ENCODE peak calls at places on chromosomes 12 and 14, in ten cellular contexts. T is mammary epithelial cell, X is fibroblast of lung, B is GM12878, O is GM23248, H is HCT116, N is GM23338, M is HepG2, J is endothelial cell of umbilical vein, S is H1. D is an unnamed sample. For H3K4me1, the result is how much of the 10 kb centered on the place peaks cover.

GRCh38 chr12:105798249-105798835 is 340.4 kb downstream of the NUAK1 start:
- DNase-seq in S (no peak), N (no peak), B (no peak), O (no peak), J (no peak), M (no peak), T (no peak), H (no peak), X (no peak), D (no peak)

GRCh38 chr12:120940799-120941198 is 36.6 kb upstream of the SPPL3 start:
- DNase-seq in B (no peak), X (peak), H (no peak), S (no peak), O (peak), J (no peak), T (no peak), N (no peak), M (no peak), D (peak)

GRCh38 chr14:99561827-99562226 is 42.2 kb downstream of the CCDC85C start:
- DNase-seq in N (no peak), S (no peak), T (no peak), M (no peak), J (no peak), H (no peak), O (no peak), X (no peak), B (no peak), D (no peak)

GRCh38 chr12:530308-530707 is 70.6 kb downstream of the B4GALNT3 start:
- DNase-seq in X (peak), S (no peak), M (no peak), N (no peak), O (peak), J (peak), B (no peak), T (peak), H (no peak), D (peak)

GRCh38 chr14:100584056-100585031 is 2.9 kb downstream of the BEGAIN start:
- DNase-seq in H (no peak), B (no peak), X (no peak), N (no peak), M (no peak), S (no peak), O (no peak), J (no peak), T (no peak), D (no peak)

GRCh38 chr12:120903382-120903817 is 758 bp downstream of the SPPL3 start:
- DNase-seq in N (peak), B (peak), O (peak), M (peak), H (no peak), X (peak), J (peak), T (peak), S (peak), D (peak)

GRCh38 chr12:45122776-45123380 is 72.0 kb upstream of the DBX2 start:
- DNase-seq in N (peak), H (peak), M (peak), J (peak), B (no peak), S (no peak), T (peak), O (peak), X (peak), D (peak)

GRCh38 chr14:30767624-30768023 is 106.7 kb upstream of the COCH start:
- DNase-seq in O (no peak), N (no peak), T (no peak), M (no peak), X (no peak), J (no peak), H (no peak), B (no peak), S (no peak), D (no peak)

GRCh38 chr12:94329366-94329765 is 130.3 kb downstream of the CEP83 start:
- DNase-seq in N (no peak), M (no peak), H (no peak), S (no peak), J (no peak), B (no peak), T (no peak), X (no peak), O (no peak), D (no peak)

GRCh38 chr14:40447032-40447431 is 1014.8 kb upstream of the FBXO33 start:
- DNase-seq in T (peak), H (no peak), N (peak), S (no peak), O (no peak), B (no peak), X (no peak), J (no peak), M (no peak), D (no peak)

GRCh38 chr12:47033797-47034555 is 45.4 kb upstream of the PCED1B start:
- DNase-seq in S (no peak), B (no peak), M (no peak), T (peak), J (no peak), H (no peak), X (peak), O (no peak), N (no peak), D (no peak)

GRCh38 chr14:92351750-92352149 is 28.8 kb downstream of the SLC24A4 start:
- DNase-seq in T (no peak), O (no peak), M (no peak), S (no peak), X (no peak), J (no peak), N (no peak), B (no peak), H (no peak), D (no peak)

GRCh38 chr14:104844306-104845032 is 20.6 kb upstream of the CEP170B start:
- DNase-seq in J (no peak), T (no peak), S (peak), H (no peak), O (peak), N (peak), X (no peak), B (no peak), M (no peak), D (no peak)
- TF ChIP-seq EZH2 in J (no peak), T (no peak), S (no peak), H (no peak), O (no peak), N (no peak), X (peak), B (no peak), M (no peak), D (no peak)

DNA sequence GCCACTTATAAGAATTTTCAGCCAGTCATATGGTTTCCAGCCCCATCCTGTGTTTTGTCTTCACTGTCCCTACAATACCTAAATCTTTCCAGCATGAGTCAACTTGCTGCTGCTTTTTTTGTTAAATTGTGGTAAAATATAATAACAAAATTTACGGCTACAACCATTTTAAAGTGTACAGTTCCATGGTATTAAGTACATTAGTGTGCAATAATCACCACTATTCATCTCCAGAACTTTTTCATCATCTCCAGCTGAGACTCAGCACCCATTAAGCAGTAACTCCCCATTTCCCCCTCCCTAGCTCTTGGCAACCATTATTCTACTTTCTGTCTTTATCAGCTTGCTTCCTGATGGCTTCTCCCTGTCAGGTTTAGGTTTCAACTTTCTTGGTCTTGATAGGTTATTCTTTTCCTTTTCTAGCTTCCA is 39.1 kb downstream of the FRS2 start:
- DNase-seq in M (no peak), O (peak), B (no peak), N (no peak), X (peak), J (peak), H (no peak), T (no peak), S (no peak), D (peak)
- H3K4me1 ChIP-seq in M (under half), O (half or more), B (under half), N (under half), X (under half), J (under half), H (under half), T (under half), S (under half), D (under half)

GRCh38 chr12:125292700-125293099 is 227.5 kb downstream of the AACS start:
- DNase-seq in O (no peak), M (no peak), J (no peak), T (no peak), B (no peak), X (no peak), N (no peak), H (no peak), S (no peak), D (no peak)
- TF ChIP-seq EZH2 in O (no peak), M (no peak), J (no peak), T (no peak), B (no peak), X (no peak), N (no peak), H (no peak), S (no peak), D (no peak)

GRCh38 chr12:104462325-104462724 is 5.6 kb downstream of the CHST11 start:
- DNase-seq in X (no peak), O (no peak), N (no peak), B (no peak), J (no peak), S (no peak), T (no peak), M (no peak), H (no peak), D (no peak)
- H3K4me1 ChIP-seq in X (under half), O (under half), N (under half), B (under half), J (under half), S (under half), T (under half), M (under half), H (under half), D (under half)

GRCh38 chr12:5043589-5044419 is at the start of gene KCNA5:
- DNase-seq in X (no peak), S (peak), H (no peak), M (no peak), N (peak), T (no peak), J (no peak), O (no peak), B (no peak), D (no peak)
- TF ChIP-seq EZH2 in X (no peak), S (peak), H (no peak), M (no peak), N (peak), T (no peak), J (no peak), O (no peak), B (no peak), D (peak)

GRCh38 chr12:62862259-62862881 is 72.6 kb downstream of the PPM1H start:
- DNase-seq in X (peak), O (peak), B (no peak), N (no peak), H (no peak), M (no peak), S (no peak), T (peak), J (peak), D (no peak)

GRCh38 chr12:62859203-62859799 is 75.6 kb downstream of the PPM1H start:
- DNase-seq in S (no peak), J (no peak), N (no peak), X (no peak), M (no peak), T (no peak), B (no peak), O (no peak), H (no peak), D (no peak)

GRCh38 chr12:62861157-62861535 is 73.8 kb downstream of the PPM1H start:
- DNase-seq in B (no peak), N (no peak), O (no peak), X (no peak), H (no peak), T (no peak), J (no peak), M (no peak), S (no peak), D (no peak)

GRCh38 chr12:62860501-62861156 is 74.3 kb downstream of the PPM1H start:
- DNase-seq in M (no peak), T (no peak), O (no peak), N (no peak), X (no peak), H (no peak), J (no peak), S (no peak), B (no peak), D (no peak)

DNA sequence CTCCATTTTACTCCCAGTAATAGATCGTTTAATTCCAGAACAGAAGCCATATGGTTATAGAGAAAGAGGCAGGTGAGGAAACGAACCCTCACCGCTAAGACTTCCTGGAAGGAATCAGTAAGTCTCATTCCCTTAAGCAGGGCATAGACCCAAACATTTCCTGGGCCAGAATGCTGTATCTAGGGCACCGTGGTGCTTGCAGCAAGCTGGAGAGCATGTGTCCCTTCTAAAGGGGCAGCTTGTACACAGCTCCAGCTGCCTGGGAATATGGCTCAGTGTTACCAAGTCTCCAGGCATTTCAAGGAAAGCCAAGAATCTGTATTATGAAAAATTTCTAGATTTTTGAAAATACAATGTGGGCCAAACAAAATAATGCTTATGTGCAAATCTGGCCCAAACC is 73.4 kb downstream of the PPM1H start:
- DNase-seq in S (no peak), X (no peak), T (no peak), O (no peak), N (no peak), M (no peak), B (no peak), H (no peak), J (no peak), D (no peak)
- H3K4me1 ChIP-seq in S (under half), X (under half), T (under half), O (under half), N (half or more), M (under half), B (under half), H (under half), J (under half), D (under half)

DNA sequence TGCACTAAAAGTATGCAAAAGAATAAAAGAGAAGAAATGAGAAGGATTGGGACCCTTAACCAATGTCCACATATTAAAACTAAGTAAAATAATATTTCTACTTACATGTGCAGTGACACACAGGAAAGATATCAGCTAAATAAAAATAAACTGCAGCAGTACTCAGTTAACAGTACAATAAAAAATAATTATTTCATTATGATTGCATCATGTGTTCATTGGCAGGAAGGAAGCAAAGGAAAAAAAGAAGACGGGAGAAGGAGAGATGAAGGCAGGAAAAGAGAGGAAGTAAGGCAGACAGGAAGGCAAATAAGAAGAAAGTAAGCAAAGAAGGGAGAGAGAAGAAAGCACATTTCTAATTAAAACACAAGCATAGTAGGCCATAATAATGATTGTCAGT is 33.0 kb downstream of the RASSF9 start:
- DNase-seq in N (no peak), M (no peak), J (peak), O (peak), B (no peak), H (no peak), S (no peak), X (peak), T (no peak), D (peak)
- TF ChIP-seq EZH2 in N (no peak), M (no peak), J (no peak), O (no peak), B (no peak), H (no peak), S (no peak), X (no peak), T (no peak), D (no peak)

GRCh38 chr12:52149182-52149641 is 42.6 kb downstream of the KRT80 start:
- DNase-seq in X (no peak), S (no peak), M (no peak), T (no peak), O (no peak), N (no peak), J (no peak), B (no peak), H (no peak), D (no peak)
- H3K4me1 ChIP-seq in X (under half), S (under half), M (under half), T (half or more), O (under half), N (under half), J (under half), B (under half), H (half or more), D (under half)

DNA sequence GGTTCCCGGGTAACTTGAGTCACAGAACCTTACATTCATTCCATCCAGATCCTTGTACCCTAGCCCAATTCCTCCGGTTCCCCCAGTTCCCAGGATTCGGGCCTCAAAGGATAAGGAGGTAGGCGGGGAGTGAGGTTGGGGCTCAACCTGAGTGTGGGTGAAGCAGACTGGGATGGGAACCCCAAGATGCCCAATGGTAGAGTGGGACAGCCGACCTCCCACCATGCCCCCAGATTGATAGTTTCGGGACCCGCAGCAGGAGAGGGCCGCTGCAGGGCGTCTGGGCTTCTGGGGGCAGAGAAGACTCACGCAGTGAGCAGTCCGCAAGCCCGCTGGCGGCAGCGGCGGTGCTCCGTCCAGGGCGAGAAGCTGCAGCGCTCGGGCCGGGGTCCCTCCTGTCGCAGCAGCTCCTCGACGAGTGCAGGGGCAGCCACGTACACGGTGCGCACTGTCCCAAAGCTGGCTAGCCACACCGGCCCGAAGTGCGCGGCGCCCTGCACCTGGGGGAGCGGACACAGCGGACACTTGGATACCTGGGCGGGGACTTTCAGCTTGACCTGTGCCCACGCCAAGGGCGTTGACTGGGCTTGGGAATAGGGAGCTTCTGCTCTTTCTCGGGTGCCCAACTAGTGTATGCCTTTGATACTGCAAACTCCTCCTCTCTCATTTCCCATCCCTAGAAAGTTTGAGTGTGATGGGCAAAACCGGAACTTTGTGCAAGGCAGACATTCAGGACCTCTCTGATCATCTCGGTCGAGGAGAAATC is 997 bp downstream of the CYP27B1 start:
- DNase-seq in B (no peak), O (peak), H (no peak), T (no peak), S (no peak), J (no peak), M (no peak), X (no peak), N (peak), D (no peak)
- TF ChIP-seq EZH2 in B (peak), O (peak), H (no peak), T (no peak), S (peak), J (peak), M (no peak), X (peak), N (peak), D (peak)

GRCh38 chr12:116472193-116472592 is 87.0 kb upstream of the MAP1LC3B2 start:
- DNase-seq in O (no peak), X (no peak), S (no peak), H (no peak), N (no peak), T (no peak), B (no peak), M (no peak), J (no peak), D (no peak)
- H3K4me1 ChIP-seq in O (under half), X (under half), S (under half), H (under half), N (under half), T (under half), B (under half), M (under half), J (under half), D (under half)